ENCODE peak calls at places on chromosomes 7 and 10, in eight cellular contexts. B is osteoblast; Z is IMR-90; A is H1; U is effector memory CD4-positive, alpha-beta T cell; L is cardiac muscle cell; R is esophagus squamous epithelium; N is endothelial cell of umbilical vein. K is an unnamed sample. For H3K27me3, the result is how much of the 10 kb centered on the place peaks cover.

GRCh38 chr10:7185367-7185690 is 225.5 kb downstream of the SFMBT2 start:
- DNase-seq in B (no peak), Z (no peak), A (no peak), U (no peak), L (no peak), R (no peak), N (no peak), K (no peak)

GRCh38 chr10:844552-844951 is 87.0 kb downstream of the LARP4B start:
- DNase-seq in B (no peak), Z (peak), A (no peak), U (no peak), L (peak), R (no peak), N (no peak), K (no peak)

GRCh38 chr10:48611133-48611532 is 6.3 kb upstream of the ARHGAP22 start:
- DNase-seq in B (no peak), Z (no peak), A (no peak), U (no peak), L (no peak), R (no peak), N (no peak), K (no peak)

GRCh38 chr10:129455625-129456024 is 11.4 kb upstream of the MGMT start:
- DNase-seq in B (no peak), Z (no peak), A (no peak), U (no peak), L (no peak), R (no peak), N (no peak), K (no peak)

GRCh38 chr10:79392506-79393176 is 45.4 kb downstream of the PPIF start:
- DNase-seq in B (peak), Z (no peak), A (no peak), U (no peak), L (no peak), R (no peak), N (no peak), K (no peak)

GRCh38 chr7:105782391-105783063 is 93.9 kb downstream of the ATXN7L1 start:
- DNase-seq in B (peak), Z (peak), A (no peak), U (no peak), L (peak), R (no peak), N (peak), K (no peak)

GRCh38 chr7:129298268-129298893 is 73.6 kb downstream of the AHCYL2 start:
- DNase-seq in B (no peak), Z (peak), A (no peak), U (peak), L (peak), R (no peak), N (peak), K (peak)

GRCh38 chr10:18501198-18501597 is 150.2 kb downstream of the NSUN6 start:
- DNase-seq in B (peak), Z (peak), A (no peak), U (no peak), L (no peak), R (no peak), N (no peak), K (no peak)

GRCh38 chr10:72875250-72876055 is 18.1 kb upstream of the OIT3 start:
- DNase-seq in B (no peak), Z (peak), A (no peak), U (no peak), L (peak), R (no peak), N (peak), K (peak)

GRCh38 chr10:132868995-132869394 is 73.4 kb downstream of the CFAP46 start:
- DNase-seq in B (peak), Z (no peak), A (no peak), U (no peak), L (no peak), R (no peak), N (no peak), K (no peak)

GRCh38 chr10:132665946-132666732 is 119.8 kb downstream of the NKX6-2 start:
- DNase-seq in B (peak), Z (peak), A (no peak), U (no peak), L (peak), R (no peak), N (peak), K (no peak)

GRCh38 chr10:122827302-122827701 is 18.4 kb downstream of the CUZD1 start:
- DNase-seq in B (no peak), Z (no peak), A (no peak), U (no peak), L (no peak), R (no peak), N (no peak), K (no peak)

GRCh38 chr7:130365511-130366441 is 14.5 kb upstream of the CPA1 start:
- DNase-seq in B (peak), Z (peak), A (no peak), U (no peak), L (peak), R (no peak), N (no peak), K (peak)

GRCh38 chr10:63628526-63629362 is 107.5 kb downstream of the REEP3 start:
- DNase-seq in B (peak), Z (no peak), A (no peak), U (no peak), L (peak), R (no peak), N (peak), K (peak)

GRCh38 chr10:91551856-91552255 is 81.0 kb downstream of the PPP1R3C start:
- DNase-seq in B (peak), Z (peak), A (peak), U (no peak), L (peak), R (no peak), N (peak), K (peak)

GRCh38 chr10:57113545-57113944 is 752.5 kb upstream of the ZWINT start:
- DNase-seq in B (no peak), Z (no peak), A (no peak), U (no peak), L (no peak), R (no peak), N (no peak), K (no peak)

GRCh38 chr7:131108212-131108980 is 219.3 kb upstream of the MKLN1 start:
- DNase-seq in B (peak), Z (peak), A (no peak), U (peak), L (peak), R (no peak), N (no peak), K (no peak)

GRCh38 chr7:96989241-96989858 is 16.0 kb upstream of the DLX6 start:
- DNase-seq in B (no peak), Z (no peak), A (no peak), U (no peak), L (no peak), R (no peak), N (no peak), K (peak)

GRCh38 chr7:96987719-96988118 is 17.6 kb upstream of the DLX6 start:
- DNase-seq in B (no peak), Z (no peak), A (no peak), U (no peak), L (no peak), R (no peak), N (no peak), K (no peak)

GRCh38 chr7:96985992-96986391 is 19.4 kb upstream of the DLX6 start:
- DNase-seq in B (no peak), Z (no peak), A (no peak), U (no peak), L (no peak), R (no peak), N (no peak), K (no peak)

GRCh38 chr7:96989859-96990317 is 15.5 kb upstream of the DLX6 start:
- DNase-seq in B (no peak), Z (no peak), A (no peak), U (no peak), L (no peak), R (no peak), N (no peak), K (no peak)

GRCh38 chr7:96986901-96987300 is 18.5 kb upstream of the DLX6 start:
- DNase-seq in B (no peak), Z (no peak), A (no peak), U (no peak), L (no peak), R (no peak), N (no peak), K (no peak)
- H3K27me3 ChIP-seq in B (under half), Z (under half), A (under half), U (under half), L (half or more), R (half or more), N (under half), K (half or more)

GRCh38 chr7:90298145-90299038 is 22.7 kb downstream of the FAM237B start:
- DNase-seq in B (peak), Z (peak), A (no peak), U (no peak), L (peak), R (no peak), N (peak), K (peak)

DNA sequence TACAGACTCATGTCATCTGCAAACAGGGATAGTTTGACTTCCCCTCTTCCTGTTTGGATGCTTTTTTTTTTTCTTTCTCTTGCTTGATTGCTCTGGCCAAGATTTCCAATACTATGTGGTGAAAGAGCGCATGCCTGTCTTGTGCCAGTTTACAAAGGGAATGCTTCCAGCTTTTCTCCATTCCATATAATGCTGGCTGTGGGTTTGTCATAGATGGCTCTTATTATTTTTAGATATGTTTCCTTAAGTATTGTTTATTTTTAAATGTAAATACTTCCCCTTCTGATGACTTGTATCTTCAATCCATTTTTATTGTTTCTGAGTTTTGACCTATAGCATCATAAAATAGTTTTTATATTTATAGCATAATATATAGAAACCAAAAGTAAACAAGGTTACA is 17.9 kb downstream of the FAM237B start:
- DNase-seq in B (no peak), Z (no peak), A (no peak), U (no peak), L (no peak), R (no peak), N (no peak), K (no peak)
- H3K4me3 ChIP-seq in B (no peak), Z (no peak), A (no peak), U (no peak), L (no peak), R (no peak), N (no peak), K (no peak)

GRCh38 chr7:42139751-42140150 is 97.3 kb downstream of the GLI3 start:
- DNase-seq in B (no peak), Z (no peak), A (no peak), U (no peak), L (no peak), R (no peak), N (no peak), K (no peak)

GRCh38 chr7:42142089-42142488 is 94.9 kb downstream of the GLI3 start:
- DNase-seq in B (no peak), Z (no peak), A (no peak), U (no peak), L (no peak), R (no peak), N (no peak), K (no peak)

GRCh38 chr7:42143605-42144252 is 93.3 kb downstream of the GLI3 start:
- DNase-seq in B (peak), Z (peak), A (no peak), U (no peak), L (peak), R (no peak), N (peak), K (no peak)

GRCh38 chr7:42145539-42145938 is 91.5 kb downstream of the GLI3 start:
- DNase-seq in B (no peak), Z (no peak), A (no peak), U (no peak), L (no peak), R (no peak), N (no peak), K (no peak)

DNA sequence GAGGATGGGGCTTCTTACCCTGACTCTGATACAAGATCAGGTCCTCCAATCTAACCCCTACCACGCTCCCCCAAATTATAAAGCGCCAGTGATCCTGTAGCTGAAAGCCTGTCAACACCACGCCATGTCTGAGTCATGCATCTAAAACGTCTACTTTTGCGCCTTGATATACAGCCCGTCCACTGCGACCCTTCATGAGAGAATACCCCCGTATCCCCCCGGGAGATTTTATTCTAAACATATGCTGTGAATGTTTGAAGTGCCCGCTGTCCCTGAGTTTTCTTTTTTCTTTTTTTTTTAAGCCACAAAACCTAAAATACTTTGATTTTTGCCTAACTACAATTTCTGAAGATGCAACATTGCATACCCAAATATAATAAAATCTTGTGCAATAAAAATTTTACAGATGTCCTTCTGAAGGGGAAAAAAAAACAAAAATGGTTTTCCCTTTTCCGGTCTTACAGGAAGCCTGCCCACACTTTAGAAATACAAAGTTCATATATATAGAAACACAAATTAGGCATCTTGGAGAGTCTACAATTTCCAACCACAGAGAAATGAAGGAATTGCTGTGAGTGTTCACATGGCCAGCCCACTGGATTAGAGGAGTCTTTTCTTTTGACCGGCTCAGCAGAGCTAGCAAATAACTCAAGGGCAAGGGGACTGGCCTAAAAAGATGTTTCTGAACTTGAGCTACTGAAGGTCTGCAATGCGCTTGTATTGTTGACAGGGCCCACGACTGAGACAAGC is 92.6 kb downstream of the GLI3 start:
- DNase-seq in B (peak), Z (peak), A (no peak), U (no peak), L (peak), R (no peak), N (peak), K (no peak)
- H3K27me3 ChIP-seq in B (under half), Z (under half), A (under half), U (under half), L (under half), R (under half), N (under half), K (under half)

GRCh38 chr10:60239228-60239627 is 150.4 kb downstream of the ANK3 start:
- DNase-seq in B (no peak), Z (no peak), A (no peak), U (no peak), L (no peak), R (no peak), N (no peak), K (no peak)

GRCh38 chr10:60236869-60237524 is 152.7 kb downstream of the ANK3 start:
- DNase-seq in B (peak), Z (no peak), A (no peak), U (no peak), L (peak), R (peak), N (peak), K (no peak)

GRCh38 chr10:60235001-60235400 is 154.7 kb downstream of the ANK3 start:
- DNase-seq in B (no peak), Z (peak), A (no peak), U (no peak), L (peak), R (no peak), N (peak), K (no peak)

GRCh38 chr10:60238408-60239100 is 151.1 kb downstream of the ANK3 start:
- DNase-seq in B (peak), Z (peak), A (peak), U (no peak), L (peak), R (no peak), N (no peak), K (peak)

GRCh38 chr10:60237977-60238376 is 151.7 kb downstream of the ANK3 start:
- DNase-seq in B (peak), Z (peak), A (no peak), U (no peak), L (peak), R (no peak), N (no peak), K (no peak)
- H3K4me3 ChIP-seq in B (peak), Z (no peak), A (no peak), U (peak), L (no peak), R (peak), N (no peak), K (no peak)

GRCh38 chr7:96995406-96996110 is 9.8 kb upstream of the DLX6 start:
- DNase-seq in B (no peak), Z (no peak), A (no peak), U (no peak), L (no peak), R (no peak), N (no peak), K (peak)

GRCh38 chr7:96991850-96992623 is 13.3 kb upstream of the DLX6 start:
- DNase-seq in B (no peak), Z (no peak), A (no peak), U (no peak), L (no peak), R (no peak), N (no peak), K (peak)

GRCh38 chr7:96993980-96994379 is 11.4 kb upstream of the DLX6 start:
- DNase-seq in B (no peak), Z (no peak), A (no peak), U (no peak), L (no peak), R (no peak), N (no peak), K (no peak)

GRCh38 chr7:96993453-96993865 is 11.9 kb upstream of the DLX6 start:
- DNase-seq in B (no peak), Z (no peak), A (no peak), U (no peak), L (no peak), R (no peak), N (no peak), K (peak)

GRCh38 chr7:96992624-96993452 is 12.5 kb upstream of the DLX6 start:
- DNase-seq in B (no peak), Z (no peak), A (no peak), U (no peak), L (no peak), R (no peak), N (no peak), K (peak)
- H3K27me3 ChIP-seq in B (under half), Z (half or more), A (half or more), U (under half), L (half or more), R (half or more), N (half or more), K (half or more)

DNA sequence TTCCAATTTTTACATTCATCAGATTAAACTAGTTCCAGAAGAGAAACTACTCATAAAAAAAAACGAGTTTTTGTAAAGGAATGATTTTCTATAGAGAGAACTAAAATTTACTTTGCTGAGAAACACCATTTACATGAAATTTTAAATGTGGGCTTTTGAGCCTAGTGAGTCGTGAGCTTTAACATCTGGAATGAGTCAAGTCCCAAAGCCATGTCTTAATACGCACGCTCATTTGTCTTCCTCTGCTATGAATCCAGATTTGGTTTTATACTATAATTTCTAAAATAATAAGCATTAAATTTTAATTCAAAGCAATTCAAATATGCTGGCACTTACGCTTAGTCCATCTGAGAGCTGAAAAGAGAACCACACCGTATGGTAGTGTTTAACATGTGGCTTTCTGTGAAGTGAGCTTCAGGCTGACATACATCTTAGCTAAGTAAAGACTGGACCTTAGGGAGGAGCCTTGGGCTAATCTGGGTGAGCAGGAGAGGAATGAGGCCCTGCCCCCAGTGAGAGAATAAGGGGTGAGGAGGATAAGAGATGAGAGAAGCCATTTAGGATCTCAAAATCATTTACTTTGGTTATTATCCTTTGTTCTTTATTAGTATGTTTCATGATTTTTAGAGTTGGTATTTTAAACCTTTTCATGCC is 52.2 kb downstream of the CUBN start:
- DNase-seq in B (no peak), Z (peak), A (no peak), U (no peak), L (no peak), R (no peak), N (no peak), K (no peak)
- H3K4me3 ChIP-seq in B (no peak), Z (no peak), A (no peak), U (no peak), L (no peak), R (no peak), N (no peak), K (no peak)

GRCh38 chr7:150967332-150967731 is 10.8 kb downstream of the KCNH2 start:
- DNase-seq in B (no peak), Z (no peak), A (no peak), U (no peak), L (no peak), R (no peak), N (no peak), K (no peak)

GRCh38 chr7:150968698-150969482 is 9.2 kb downstream of the KCNH2 start:
- DNase-seq in B (no peak), Z (no peak), A (no peak), U (no peak), L (no peak), R (no peak), N (no peak), K (peak)

GRCh38 chr7:150966002-150966401 is 12.1 kb downstream of the KCNH2 start:
- DNase-seq in B (no peak), Z (no peak), A (no peak), U (no peak), L (no peak), R (no peak), N (peak), K (peak)

GRCh38 chr7:150969483-150969874 is 8.6 kb downstream of the KCNH2 start:
- DNase-seq in B (no peak), Z (no peak), A (no peak), U (no peak), L (no peak), R (no peak), N (no peak), K (no peak)

GRCh38 chr7:150968056-150968455 is 10.1 kb downstream of the KCNH2 start:
- DNase-seq in B (no peak), Z (no peak), A (no peak), U (no peak), L (no peak), R (no peak), N (no peak), K (no peak)
- H3K27me3 ChIP-seq in B (under half), Z (under half), A (under half), U (under half), L (under half), R (half or more), N (under half), K (under half)

GRCh38 chr7:134781171-134781570 is 1.7 kb downstream of the CALD1 start:
- DNase-seq in B (no peak), Z (no peak), A (no peak), U (no peak), L (no peak), R (no peak), N (peak), K (no peak)
- H3K4me3 ChIP-seq in B (peak), Z (peak), A (peak), U (no peak), L (peak), R (peak), N (peak), K (peak)

GRCh38 chr7:44227911-44228310 is 27.1 kb downstream of the YKT6 start:
- DNase-seq in B (no peak), Z (no peak), A (no peak), U (no peak), L (no peak), R (no peak), N (no peak), K (no peak)
- H3K27me3 ChIP-seq in B (under half), Z (half or more), A (under half), U (under half), L (under half), R (under half), N (under half), K (under half)